ENCODE peak calls at places on chromosomes 1 and 21, in four cellular contexts. S is GM23338, X is hepatocyte, J is GM23248. R is an unnamed sample. For H3K4me1, the result is how much of the 10 kb centered on the place peaks cover.

GRCh38 chr1:26719205-26719604 is 23.4 kb downstream of the ARID1A start:
- DNase-seq in S (no peak), X (no peak), J (no peak), R (no peak)

GRCh38 chr1:116666747-116667576 is 571 bp downstream of the IGSF3 start:
- DNase-seq in X (peak), J (peak), S (peak), R (peak)

GRCh38 chr1:10665930-10666850 is 130.3 kb downstream of the CASZ1 start:
- DNase-seq in X (no peak), S (no peak), J (no peak), R (no peak)

GRCh38 chr21:14736162-14736561 is 190.0 kb upstream of the SAMSN1 start:
- DNase-seq in S (no peak), X (no peak), J (no peak), R (no peak)

GRCh38 chr1:152003846-152004442 is 10.3 kb upstream of the S100A10 start:
- DNase-seq in J (no peak), S (peak), X (no peak), R (peak)

GRCh38 chr1:170685166-170685565 is 21.2 kb downstream of the PRRX1 start:
- DNase-seq in S (no peak), J (peak), X (no peak), R (no peak)

GRCh38 chr1:86503477-86504129 is 34.9 kb downstream of the CLCA1 start:
- DNase-seq in J (no peak), S (peak), X (peak), R (peak)

GRCh38 chr1:201171063-201172036 is 17.1 kb upstream of the TMEM9 start:
- DNase-seq in S (peak), J (peak), X (peak), R (peak)

GRCh38 chr1:61141288-61142044 is 59.1 kb downstream of the NFIA start:
- DNase-seq in X (no peak), J (peak), S (no peak), R (no peak)

GRCh38 chr1:206464456-206464964 is 5.8 kb upstream of the IKBKE start:
- DNase-seq in X (peak), S (no peak), J (peak), R (no peak)

GRCh38 chr1:52659851-52660596 is 27.1 kb downstream of the SHISAL2A start:
- DNase-seq in J (no peak), X (no peak), S (peak), R (peak)

GRCh38 chr1:219329606-219330005 is 155.9 kb downstream of the LYPLAL1 start:
- DNase-seq in X (no peak), S (no peak), J (peak), R (no peak)

GRCh38 chr1:54766726-54767125 is 2.4 kb upstream of the PARS2 start:
- DNase-seq in J (no peak), X (no peak), S (no peak), R (no peak)

GRCh38 chr1:186102559-186103148 is 272.4 kb downstream of the TPR start:
- DNase-seq in S (no peak), J (peak), X (peak), R (no peak)

GRCh38 chr1:19734056-19734455 is 65.7 kb downstream of the TMCO4 start:
- DNase-seq in X (no peak), J (peak), S (no peak), R (no peak)

GRCh38 chr1:230863449-230863848 is 4.9 kb downstream of the C1orf198 start:
- DNase-seq in X (peak), J (no peak), S (peak), R (no peak)

GRCh38 chr1:62685431-62685859 is 2.7 kb downstream of the DOCK7 start:
- DNase-seq in X (no peak), S (no peak), J (peak), R (no peak)

GRCh38 chr1:183370399-183371058 is 47.7 kb downstream of the NMNAT2 start:
- DNase-seq in J (no peak), S (no peak), X (no peak), R (no peak)

GRCh38 chr1:163872067-163872466 is 550.3 kb downstream of the NUF2 start:
- DNase-seq in J (peak), X (no peak), S (no peak), R (no peak)

GRCh38 chr1:219324629-219325367 is 151.1 kb downstream of the LYPLAL1 start:
- DNase-seq in S (no peak), X (no peak), J (peak), R (no peak)

DNA sequence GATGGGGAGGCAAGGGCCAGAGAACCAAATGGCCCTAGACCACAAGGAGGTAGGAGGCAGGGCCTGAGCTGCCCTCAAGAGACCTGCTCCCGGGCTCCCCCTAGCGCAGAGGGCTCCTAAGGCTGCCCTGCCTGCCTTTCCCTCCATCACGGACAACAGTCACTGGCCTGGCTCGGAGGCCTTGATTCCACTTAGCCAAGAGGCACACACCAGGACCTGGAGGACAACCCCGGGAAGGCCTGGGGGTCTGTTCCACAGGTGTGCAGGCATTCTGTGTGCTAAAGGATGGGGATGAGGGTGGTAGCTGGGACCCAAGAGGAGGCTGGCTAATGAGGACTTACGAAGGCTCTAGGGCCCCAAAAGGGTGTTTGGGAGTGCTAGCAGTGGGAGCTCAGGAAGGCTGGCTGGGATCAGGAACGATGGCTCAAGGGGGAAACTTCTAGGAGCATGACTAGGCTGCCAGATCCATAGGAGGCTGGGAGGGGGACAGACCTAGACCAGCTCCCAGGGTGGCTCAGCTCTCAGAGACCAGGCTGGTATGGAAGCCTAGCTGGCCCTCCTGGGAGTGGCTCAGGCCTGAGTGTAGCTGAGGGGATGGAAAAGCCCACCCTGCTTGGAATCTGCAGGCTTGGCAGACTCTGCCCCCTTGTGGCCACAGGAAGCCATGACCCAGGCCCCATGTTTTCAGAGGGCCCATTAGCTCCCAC is 831 bp downstream of the ARTN start:
- DNase-seq in X (peak), S (peak), J (peak), R (peak)
- H3K4me1 ChIP-seq in X (under half), S (under half), J (under half), R (under half)

GRCh38 chr1:156926175-156926574 is 5.7 kb downstream of the LRRC71 start:
- DNase-seq in S (no peak), X (peak), J (peak), R (no peak)
- TF ChIP-seq EZH2phosphoT487 in S (no peak), X (no peak), J (no peak), R (no peak)

DNA sequence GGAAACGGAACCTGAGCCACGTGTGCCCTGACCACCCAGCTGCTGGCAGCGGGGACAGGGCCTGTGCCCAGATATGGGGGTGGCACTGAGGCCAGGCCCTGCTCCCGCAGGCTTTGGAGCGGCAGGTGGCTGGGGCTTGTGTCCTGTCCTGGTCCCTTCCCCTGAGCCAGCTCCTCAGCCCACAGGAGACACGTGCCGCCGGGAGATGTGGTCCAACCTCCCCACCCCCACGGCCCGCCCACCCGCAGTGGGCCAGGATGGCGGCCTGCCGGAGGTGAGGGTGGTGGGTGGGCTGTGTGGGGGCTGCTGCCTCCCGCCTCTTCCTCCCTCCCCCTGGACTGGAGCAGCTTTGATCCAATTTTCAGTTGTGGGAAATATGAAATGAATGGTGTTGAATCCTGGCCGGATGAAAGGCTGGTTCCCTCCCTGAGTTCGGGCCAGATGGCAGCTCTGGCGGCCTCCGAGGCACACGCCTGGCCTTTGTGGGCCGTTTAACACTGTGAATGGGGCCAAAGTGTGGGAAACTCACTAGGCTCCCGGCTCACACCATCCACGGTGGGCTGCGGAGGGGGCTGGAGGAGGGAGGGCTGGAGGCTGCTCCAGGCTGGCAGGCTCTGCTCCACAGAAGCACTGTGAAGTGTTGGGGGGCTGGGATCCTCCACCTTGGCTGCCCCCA is 2.6 kb upstream of the HES5 start:
- DNase-seq in X (no peak), J (no peak), S (no peak), R (peak)
- H3K4me1 ChIP-seq in X (under half), J (under half), S (under half), R (half or more)

GRCh38 chr21:41197582-41197981 is 29.6 kb downstream of the BACE2 start:
- DNase-seq in S (no peak), J (no peak), X (no peak), R (no peak)

GRCh38 chr21:41199588-41199987 is 31.6 kb downstream of the BACE2 start:
- DNase-seq in X (no peak), S (no peak), J (no peak), R (no peak)

GRCh38 chr21:41199123-41199522 is 31.2 kb downstream of the BACE2 start:
- DNase-seq in X (no peak), S (no peak), J (no peak), R (no peak)

GRCh38 chr21:41196990-41197389 is 29.0 kb downstream of the BACE2 start:
- DNase-seq in S (no peak), J (peak), X (no peak), R (no peak)

GRCh38 chr21:41195311-41195710 is 27.4 kb downstream of the BACE2 start:
- DNase-seq in X (no peak), J (no peak), S (no peak), R (no peak)
- TF ChIP-seq EZH2phosphoT487 in X (no peak), J (no peak), S (no peak), R (no peak)

R was measured in neural progenitor cell.